ENCODE peak calls at places on chromosome 15, in six cellular contexts. E is heart right ventricle, M is left lung, G is H9, I is fibroblast of mammary gland, S is Peyer's patch. Y is an unnamed sample.

GRCh38 chr15:43067717-43068461 is 37.9 kb downstream of the UBR1 start:
- DNase-seq in E (no peak), G (no peak), M (no peak), S (no peak), I (peak; percentile 53), Y (peak; percentile 31)

GRCh38 chr15:30904812-30905211 is 1.1 kb downstream of the FAN1 start:
- DNase-seq in M (no peak), G (no peak), S (no peak), E (no peak), I (no peak), Y (no peak)

GRCh38 chr15:50339717-50340116 is 15.3 kb downstream of the GABPB1 start:
- DNase-seq in M (no peak), S (no peak), I (no peak), E (no peak), G (no peak), Y (no peak)

GRCh38 chr15:58521293-58521991 is 89.7 kb downstream of the LIPC start:
- DNase-seq in S (no peak), E (peak; percentile 38), I (peak; percentile 58), M (peak; percentile 89), G (peak; percentile 61), Y (no peak)

GRCh38 chr15:23506762-23507161 is 58.7 kb upstream of the MKRN3 start:
- DNase-seq in G (no peak), M (no peak), I (no peak), E (no peak), S (no peak), Y (no peak)

GRCh38 chr15:100715571-100716455 is 113.4 kb downstream of the ASB7 start:
- DNase-seq in E (no peak), G (peak; percentile 9), M (no peak), I (no peak), S (peak; percentile 56), Y (no peak)

GRCh38 chr15:83720466-83720865 is 66.5 kb downstream of the ADAMTSL3 start:
- DNase-seq in S (no peak), I (no peak), G (no peak), M (no peak), E (no peak), Y (no peak)

GRCh38 chr15:96870510-96871039 is 540.1 kb downstream of the NR2F2 start:
- DNase-seq in S (no peak), G (peak; percentile 66), I (no peak), E (no peak), M (no peak), Y (no peak)

GRCh38 chr15:99511529-99511864 is 54.3 kb upstream of the MEF2A start:
- DNase-seq in G (no peak), S (no peak), M (no peak), E (no peak), I (peak; percentile 9), Y (no peak)

GRCh38 chr15:29204356-29204755 is 65.3 kb downstream of the NSMCE3 start:
- DNase-seq in S (no peak), G (no peak), M (no peak), E (no peak), I (no peak), Y (no peak)

GRCh38 chr15:29770796-29771195 is 51.5 kb downstream of the TJP1 start:
- DNase-seq in S (no peak), G (no peak), M (no peak), E (no peak), I (peak; percentile 56), Y (no peak)

GRCh38 chr15:79025201-79025600 is 65.4 kb downstream of the RASGRF1 start:
- DNase-seq in G (no peak), S (no peak), E (no peak), M (no peak), I (no peak), Y (peak; percentile 38)

GRCh38 chr15:62564889-62565288 is 399.8 kb upstream of the C2CD4B start:
- DNase-seq in I (no peak), S (no peak), G (no peak), E (no peak), M (no peak), Y (no peak)

GRCh38 chr15:31307270-31308184 is 19.1 kb upstream of the KLF13 start:
- DNase-seq in M (peak; percentile 73), G (no peak), E (no peak), I (no peak), S (no peak), Y (no peak)

GRCh38 chr15:64635486-64635815 is 139.9 kb downstream of the RBPMS2 start:
- DNase-seq in G (no peak), M (no peak), S (no peak), I (peak; percentile 79), E (peak; percentile 27), Y (no peak)

GRCh38 chr15:94965593-94965992 is 734.2 kb downstream of the MCTP2 start:
- DNase-seq in E (no peak), M (no peak), S (no peak), I (peak; percentile 38), G (no peak), Y (no peak)

GRCh38 chr15:71448688-71449114 is 333.4 kb downstream of the THSD4 start:
- DNase-seq in S (no peak), M (no peak), I (peak; percentile 76), E (peak; percentile 62), G (peak; percentile 63), Y (peak; percentile 4)

GRCh38 chr15:99213187-99213811 is 36.1 kb downstream of the TTC23 start:
- DNase-seq in S (peak; percentile 75), I (peak; percentile 67), M (no peak), G (peak; percentile 36), E (peak; percentile 84), Y (peak; percentile 85)

GRCh38 chr15:84681822-84682221 is 23.8 kb upstream of the NMB start:
- DNase-seq in G (no peak), I (peak; percentile 78), S (no peak), E (no peak), M (no peak), Y (peak; percentile 30)

GRCh38 chr15:78322243-78322642 is 17.9 kb upstream of the CRABP1 start:
- DNase-seq in G (peak; percentile 50), M (no peak), E (peak; percentile 11), I (no peak), S (no peak), Y (no peak)

GRCh38 chr15:80403712-80404056 is 498 bp upstream of the ARNT2 start:
- DNase-seq in I (no peak), M (peak; percentile 78), S (no peak), E (no peak), G (peak; percentile 50), Y (no peak)

GRCh38 chr15:94375997-94376396 is 144.6 kb downstream of the MCTP2 start:
- DNase-seq in S (no peak), I (no peak), G (no peak), E (no peak), M (no peak), Y (no peak)

GRCh38 chr15:74454764-74455500 is 6.0 kb downstream of the UBL7 start:
- DNase-seq in S (no peak), I (no peak), G (no peak), M (no peak), E (no peak), Y (no peak)

GRCh38 chr15:29883126-29883525 is 60.9 kb upstream of the TJP1 start:
- DNase-seq in G (peak; percentile 58), S (no peak), E (no peak), M (no peak), I (no peak), Y (no peak)

GRCh38 chr15:74725241-74725774 is at the start of gene CYP1A1:
- DNase-seq in G (peak; percentile 66), M (peak; percentile 82), S (no peak), E (no peak), I (no peak), Y (peak; percentile 38)

GRCh38 chr15:84926491-84927220 is 42.2 kb downstream of the SLC28A1 start:
- DNase-seq in G (no peak), M (no peak), S (no peak), E (no peak), I (no peak), Y (no peak)

GRCh38 chr15:66080791-66081475 is 172.6 kb downstream of the MEGF11 start:
- DNase-seq in M (no peak), E (no peak), S (peak; percentile 62), G (peak; percentile 66), I (peak; percentile 41), Y (no peak)

GRCh38 chr15:66084704-66085103 is 168.8 kb downstream of the MEGF11 start:
- DNase-seq in I (no peak), S (no peak), E (no peak), M (no peak), G (no peak), Y (no peak)

GRCh38 chr15:66089049-66089448 is 164.5 kb downstream of the MEGF11 start:
- DNase-seq in I (no peak), G (no peak), E (peak; percentile 69), M (no peak), S (no peak), Y (no peak)

GRCh38 chr15:66085128-66085527 is 168.4 kb downstream of the MEGF11 start:
- DNase-seq in E (no peak), I (no peak), M (no peak), G (peak; percentile 62), S (no peak), Y (peak; percentile 51)
- TF ChIP-seq CTCF in E (no peak), I (no peak), M (no peak), G (peak; percentile 72), S (no peak), Y (no peak)

GRCh38 chr15:56295433-56295832 is 51.8 kb upstream of the RFX7 start:
- DNase-seq in E (no peak), M (no peak), S (no peak), I (no peak), G (no peak), Y (no peak)
- TF ChIP-seq CTCF in E (no peak), M (no peak), S (peak; percentile 23), I (peak; percentile 4), G (peak; percentile 36), Y (no peak)

GRCh38 chr15:72473670-72474465 is at the start of gene ARIH1:
- DNase-seq in S (peak; percentile 99), G (peak; percentile 96), M (peak; percentile 98), E (peak; percentile 97), I (peak; percentile 93), Y (peak; percentile 95)

GRCh38 chr15:72475674-72476073 is 1.5 kb downstream of the ARIH1 start:
- DNase-seq in G (no peak), I (no peak), M (no peak), S (no peak), E (no peak), Y (no peak)

GRCh38 chr15:72472907-72473669 is 1.0 kb upstream of the ARIH1 start:
- DNase-seq in E (no peak), M (no peak), G (no peak), S (no peak), I (peak; percentile 55), Y (no peak)

GRCh38 chr15:72474466-72474911 is 359 bp downstream of the ARIH1 start:
- DNase-seq in M (no peak), G (no peak), I (peak; percentile 2), E (no peak), S (no peak), Y (no peak)

GRCh38 chr15:72474912-72475601 is 927 bp downstream of the ARIH1 start:
- DNase-seq in I (peak; percentile 74), E (peak; percentile 75), G (peak; percentile 70), S (peak; percentile 89), M (peak; percentile 92), Y (peak; percentile 88)
- TF ChIP-seq CTCF in I (no peak), E (no peak), G (no peak), S (peak; percentile 14), M (no peak), Y (no peak)

DNA sequence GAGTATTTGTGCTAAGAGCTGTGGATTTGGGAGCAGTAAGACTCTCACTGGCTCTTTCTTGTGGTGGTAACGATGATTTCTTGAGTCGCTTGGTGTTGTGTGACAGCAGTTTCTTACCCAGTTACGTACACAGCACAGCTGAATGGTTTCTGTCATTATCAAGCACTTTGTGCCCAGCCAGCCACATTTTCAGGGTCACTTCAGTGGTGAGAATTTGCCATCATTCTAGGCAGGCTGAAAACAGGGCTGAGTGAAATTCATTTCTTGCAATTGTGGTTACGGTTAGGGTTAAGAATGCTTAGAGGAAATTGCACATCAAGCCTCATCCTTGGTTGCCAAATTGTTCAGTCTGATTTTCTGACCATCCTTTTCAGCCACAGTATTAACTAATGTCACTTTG is 130.1 kb downstream of the RYR3 start:
- DNase-seq in I (no peak), G (no peak), S (no peak), E (no peak), M (no peak), Y (no peak)
- TF ChIP-seq CTCF in I (no peak), G (no peak), S (no peak), E (no peak), M (no peak), Y (no peak)